ENCODE peak calls at places on chromosomes 12 and 14, in seven cellular contexts. W, T, I, Q, F, Z and Y are unnamed samples.

GRCh38 chr12:94134226-94134795 is 14.1 kb upstream of the PLXNC1 start:
- DNase-seq in I (peak), Z (no peak), W (peak), T (no peak), F (peak), Q (peak), Y (peak)

GRCh38 chr12:561908-562593 is 101.2 kb downstream of the NINJ2 start:
- DNase-seq in Q (no peak), T (peak), W (no peak), F (no peak), I (no peak), Z (no peak), Y (peak)

GRCh38 chr12:6807170-6807569 is 14.5 kb upstream of the GPR162 start:
- DNase-seq in F (no peak), Z (no peak), Q (no peak), T (no peak), I (no peak), W (no peak), Y (no peak)

GRCh38 chr12:114412825-114413749 is 7.1 kb upstream of the TBX5 start:
- DNase-seq in F (no peak), Q (no peak), W (no peak), I (no peak), Z (no peak), T (no peak), Y (no peak)

GRCh38 chr14:55245657-55246268 is 25.5 kb upstream of the FBXO34 start:
- DNase-seq in T (no peak), Z (no peak), F (peak), W (peak), I (peak), Q (peak), Y (peak)

GRCh38 chr14:66401447-66402095 is 84.6 kb upstream of the CCDC196 start:
- DNase-seq in T (no peak), I (peak), Z (no peak), F (peak), W (no peak), Q (peak), Y (no peak)

GRCh38 chr14:89013098-89013504 is 188.7 kb downstream of the TTC8 start:
- DNase-seq in Z (no peak), F (peak), I (peak), W (no peak), T (peak), Q (peak), Y (peak)

GRCh38 chr14:95196826-95197497 is 39.6 kb upstream of the DICER1 start:
- DNase-seq in Z (no peak), F (no peak), W (no peak), T (no peak), Q (no peak), I (no peak), Y (no peak)

GRCh38 chr14:102951799-102952198 is 29.3 kb downstream of the AMN start:
- DNase-seq in I (peak), W (no peak), F (no peak), Q (no peak), Z (no peak), T (no peak), Y (no peak)

GRCh38 chr14:102427642-102428041 is 64.9 kb downstream of the TECPR2 start:
- DNase-seq in Z (no peak), F (no peak), I (no peak), Q (no peak), T (no peak), W (no peak), Y (no peak)

GRCh38 chr14:99628832-99629618 is 15.9 kb upstream of the HHIPL1 start:
- DNase-seq in I (peak), Z (peak), Q (peak), W (peak), F (peak), T (peak), Y (peak)

GRCh38 chr14:91252901-91253794 is 8.6 kb upstream of the GPR68 start:
- DNase-seq in F (peak), Z (no peak), T (no peak), I (no peak), Q (no peak), W (peak), Y (no peak)

GRCh38 chr12:54262403-54262925 is 17.5 kb downstream of the CBX5 start:
- DNase-seq in W (no peak), T (peak), Q (no peak), I (peak), Z (no peak), F (no peak), Y (no peak)

GRCh38 chr14:101573289-101573688 is 12.0 kb downstream of the DIO3 start:
- DNase-seq in Q (no peak), W (no peak), I (no peak), F (no peak), T (no peak), Z (no peak), Y (no peak)

GRCh38 chr14:100473249-100473648 is 114.0 kb downstream of the BEGAIN start:
- DNase-seq in Z (no peak), T (no peak), I (no peak), F (no peak), Q (no peak), W (no peak), Y (no peak)

GRCh38 chr14:90336985-90337384 is 5.2 kb upstream of the NRDE2 start:
- DNase-seq in Q (no peak), Z (no peak), T (no peak), W (no peak), F (no peak), I (no peak), Y (no peak)

GRCh38 chr14:100122481-100123215 is 36.8 kb downstream of the DEGS2 start:
- DNase-seq in Z (no peak), I (no peak), F (no peak), Q (no peak), T (no peak), W (no peak), Y (no peak)

GRCh38 chr14:105884808-105885281 is 358.5 kb downstream of the TMEM121 start:
- DNase-seq in F (no peak), T (peak), Q (no peak), Z (no peak), I (no peak), W (peak), Y (no peak)

GRCh38 chr12:97396989-97397388 is 65.6 kb upstream of the RMST start:
- DNase-seq in F (no peak), Q (no peak), Z (no peak), T (no peak), W (no peak), I (no peak), Y (no peak)

GRCh38 chr14:34785223-34786006 is 71.0 kb upstream of the CFL2 start:
- DNase-seq in Q (no peak), I (no peak), F (no peak), W (no peak), Z (no peak), T (no peak), Y (no peak)

GRCh38 chr14:79597561-79597960 is 613.7 kb downstream of the DIO2 start:
- DNase-seq in Z (no peak), I (peak), F (no peak), T (no peak), Q (no peak), W (no peak), Y (no peak)

GRCh38 chr12:79115743-79116142 is 251.2 kb downstream of the SYT1 start:
- DNase-seq in W (no peak), F (no peak), T (no peak), I (no peak), Q (no peak), Z (no peak), Y (no peak)

GRCh38 chr12:46585854-46586621 is 213.5 kb upstream of the SLC38A2 start:
- DNase-seq in Z (peak), W (peak), I (peak), F (peak), T (peak), Q (peak), Y (peak)